ENCODE peak calls at places on chromosome 18, in nine cellular contexts. J is HL-60, T is psoas muscle, E is dorsolateral prefrontal cortex, W is choroid plexus epithelial cell, F is IMR-90, I is cardiac fibroblast, H is heart right ventricle, L is left ventricle myocardium inferior. Q is an unnamed sample.

GRCh38 chr18:24868760-24869237 is 408.4 kb downstream of the HRH4 start:
- DNase-seq in T (no peak), W (no peak), F (peak; percentile 85), L (no peak), I (no peak), J (no peak), H (no peak), E (no peak), Q (peak; percentile 23)

GRCh38 chr18:79871026-79871390 is 73.3 kb downstream of the KCNG2 start:
- DNase-seq in F (no peak), H (no peak), J (no peak), E (no peak), L (no peak), T (no peak), W (no peak), I (no peak), Q (no peak)

GRCh38 chr18:34709631-34710429 is at the start of gene DTNA:
- DNase-seq in W (peak; percentile 98), L (no peak), I (peak; percentile 98), T (no peak), H (no peak), J (no peak), E (no peak), F (peak; percentile 96), Q (peak; percentile 83)

GRCh38 chr18:22152093-22152492 is 17.3 kb upstream of the GATA6 start:
- DNase-seq in E (no peak), L (no peak), H (no peak), W (no peak), J (no peak), F (no peak), T (no peak), I (peak; percentile 8), Q (no peak)

GRCh38 chr18:46333371-46334199 is 229.4 kb downstream of the HAUS1 start:
- DNase-seq in F (no peak), T (peak; percentile 40), J (peak; percentile 70), L (peak; percentile 45), I (peak; percentile 21), W (peak; percentile 16), H (peak; percentile 64), E (peak; percentile 78), Q (no peak)

GRCh38 chr18:11324510-11324909 is 175.1 kb upstream of the PIEZO2 start:
- DNase-seq in J (no peak), E (no peak), W (peak; percentile 57), L (no peak), H (no peak), F (peak; percentile 22), T (no peak), I (peak; percentile 17), Q (no peak)

GRCh38 chr18:45059695-45060094 is 379.0 kb downstream of the SETBP1 start:
- DNase-seq in T (no peak), J (no peak), L (no peak), I (peak; percentile 81), E (no peak), W (peak; percentile 68), H (no peak), F (peak; percentile 88), Q (peak; percentile 17)

GRCh38 chr18:79524181-79525078 is 128.7 kb downstream of the NFATC1 start:
- DNase-seq in W (no peak), H (no peak), L (no peak), T (no peak), F (no peak), I (no peak), E (no peak), J (peak; percentile 56), Q (no peak)

GRCh38 chr18:28112056-28112470 is 64.9 kb downstream of the CDH2 start:
- DNase-seq in T (no peak), J (no peak), F (peak; percentile 89), L (no peak), E (no peak), I (peak; percentile 75), H (no peak), W (peak; percentile 73), Q (peak; percentile 54)

GRCh38 chr18:55763805-55764204 is 175.8 kb upstream of the TCF4 start:
- DNase-seq in I (no peak), T (no peak), E (no peak), F (peak; percentile 11), H (no peak), L (no peak), J (no peak), W (no peak), Q (no peak)

GRCh38 chr18:9513971-9514512 is 38.7 kb downstream of the RALBP1 start:
- DNase-seq in H (no peak), I (peak; percentile 84), T (no peak), F (peak; percentile 75), W (peak; percentile 77), J (no peak), L (no peak), E (no peak), Q (peak; percentile 23)

GRCh38 chr18:35267809-35268208 is 22.2 kb downstream of the ZSCAN30 start:
- DNase-seq in W (no peak), E (no peak), F (no peak), H (peak; percentile 35), T (peak; percentile 26), J (no peak), L (peak; percentile 33), I (no peak), Q (no peak)

GRCh38 chr18:62571037-62571436 is 48.2 kb downstream of the ZCCHC2 start:
- DNase-seq in J (no peak), F (no peak), H (no peak), E (no peak), L (no peak), I (no peak), T (no peak), W (no peak), Q (no peak)

GRCh38 chr18:73136134-73136533 is 268.3 kb upstream of the NETO1 start:
- DNase-seq in E (no peak), H (no peak), J (no peak), W (peak; percentile 54), T (no peak), I (peak; percentile 21), L (no peak), F (no peak), Q (no peak)

DNA sequence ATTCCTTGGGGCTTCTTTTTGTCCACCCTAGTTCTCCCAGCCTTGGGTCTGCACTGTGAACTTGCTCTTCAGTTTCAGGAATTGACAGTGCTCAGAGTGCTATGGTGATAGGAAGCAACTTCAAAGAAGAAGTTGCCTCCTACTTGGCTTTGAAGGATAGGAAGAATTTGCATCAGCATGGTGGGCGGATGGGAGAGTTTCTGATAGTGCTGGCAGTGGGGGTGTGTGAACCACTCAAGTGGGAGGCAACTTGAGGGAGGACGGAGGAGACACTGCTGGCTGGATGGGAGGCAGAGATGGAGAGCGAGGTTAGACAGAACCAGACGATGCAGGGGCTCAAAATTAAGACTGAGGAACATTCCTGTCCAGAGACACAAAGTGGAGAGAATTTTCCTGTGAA is 164.4 kb upstream of the SKOR2 start:
- DNase-seq in L (no peak), J (no peak), F (no peak), E (no peak), W (no peak), H (no peak), I (no peak), T (no peak), Q (no peak)
- H3K4me3 ChIP-seq in L (no peak overlapping the region), J (no peak overlapping the region), F (no peak overlapping the region), E (no peak overlapping the region), W (no peak overlapping the region), H (no peak overlapping the region), I (no peak overlapping the region), T (no peak overlapping the region), Q (no peak overlapping the region)

GRCh38 chr18:48829443-48830149 is 121.2 kb downstream of the SMAD7 start:
- DNase-seq in I (no peak), H (no peak), J (no peak), E (peak; percentile 33), L (no peak), T (no peak), F (no peak), W (no peak), Q (no peak)

GRCh38 chr18:48827321-48828200 is 123.2 kb downstream of the SMAD7 start:
- DNase-seq in J (no peak), L (no peak), E (peak; percentile 37), T (no peak), W (peak; percentile 85), H (no peak), I (peak; percentile 56), F (peak; percentile 73), Q (no peak)

GRCh38 chr18:48828201-48828580 is 122.6 kb downstream of the SMAD7 start:
- DNase-seq in I (no peak), W (no peak), L (no peak), J (no peak), E (no peak), F (no peak), H (no peak), T (no peak), Q (no peak)

GRCh38 chr18:48826806-48827205 is 124.0 kb downstream of the SMAD7 start:
- DNase-seq in E (peak; percentile 4), F (no peak), H (no peak), I (no peak), L (no peak), J (no peak), W (no peak), T (no peak), Q (no peak)

GRCh38 chr18:48828713-48829442 is 121.9 kb downstream of the SMAD7 start:
- DNase-seq in E (peak; percentile 31), W (no peak), I (no peak), L (no peak), F (no peak), H (no peak), J (no peak), T (no peak), Q (no peak)
- TF ChIP-seq CTCF in E (no peak), W (peak; percentile 19), I (no peak), L (no peak), F (no peak), H (no peak), J (no peak), T (no peak), Q (no peak)

DNA sequence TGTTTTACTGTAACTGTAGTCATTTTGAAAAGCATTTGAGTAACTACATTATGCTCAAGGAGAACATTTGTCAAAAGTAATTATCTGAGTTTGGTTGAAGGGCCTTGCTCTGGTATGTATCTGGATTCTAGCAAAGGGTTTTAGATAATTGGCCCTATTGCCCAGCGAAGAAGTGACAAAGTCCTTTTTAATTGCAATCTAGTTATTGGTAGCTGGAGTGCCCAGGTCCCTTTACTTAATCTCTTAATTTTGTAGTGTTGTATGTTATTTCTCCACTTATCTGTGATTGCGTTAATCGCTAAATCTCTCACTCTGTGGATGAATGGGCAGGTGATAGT is 1.8 kb downstream of the ASXL3 start:
- DNase-seq in H (no peak), W (no peak), E (no peak), I (no peak), L (no peak), J (no peak), T (no peak), F (no peak), Q (no peak)
- H3K4me3 ChIP-seq in H (peak overlapping the region; percentile 56), W (no peak overlapping the region), E (peak overlapping the region; percentile 69), I (no peak overlapping the region), L (peak overlapping the region; percentile 78), J (no peak overlapping the region), T (no peak overlapping the region), F (no peak overlapping the region), Q (no peak overlapping the region)

DNA sequence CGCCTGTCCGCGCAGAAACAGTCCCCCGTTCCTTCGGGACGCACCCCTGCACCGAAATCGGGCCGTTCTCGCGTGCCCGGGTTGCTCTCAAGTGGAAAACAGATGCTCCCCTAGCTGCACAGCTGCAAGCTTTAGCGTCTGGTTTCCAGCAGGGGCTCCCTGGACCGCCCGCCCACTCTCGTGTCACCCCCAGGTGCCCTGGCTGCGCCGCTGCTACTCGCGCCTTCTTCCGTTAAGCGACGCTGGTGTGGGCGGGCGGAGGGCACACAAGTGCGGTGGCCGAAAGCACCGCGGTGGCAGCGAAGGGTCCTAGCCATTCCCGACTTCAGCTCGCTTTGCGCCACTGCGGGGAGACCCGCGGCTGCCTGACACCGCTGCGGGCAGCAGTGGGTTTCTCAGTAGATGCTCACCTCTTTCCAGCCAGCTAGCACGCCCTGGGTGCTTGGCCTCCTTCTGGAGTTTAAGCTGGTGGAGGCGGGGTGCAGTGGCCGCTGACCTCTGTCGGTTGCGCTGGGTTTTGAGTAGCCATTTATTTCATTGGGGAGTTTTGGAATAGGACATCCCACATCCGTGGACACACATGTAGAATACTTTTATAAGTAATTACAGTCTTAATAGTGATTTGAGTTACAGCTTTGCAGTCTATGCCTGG is 806 bp downstream of the ZNF407 start:
- DNase-seq in W (peak; percentile 62), L (peak; percentile 59), E (peak; percentile 68), T (peak; percentile 60), J (peak; percentile 77), F (peak; percentile 46), I (peak; percentile 51), H (peak; percentile 60), Q (no peak)
- TF ChIP-seq CTCF in W (peak; percentile 37), L (peak; percentile 25), E (no peak), T (peak; percentile 8), J (no peak), F (peak; percentile 24), I (peak; percentile 31), H (no peak), Q (peak; percentile 14)